ENCODE peak calls at places on chromosomes 12 and 14, in six cellular contexts. K is osteoblast, Y is uterus, T is fibroblast of the aortic adventitia, A is GM12865, Z is cardiac fibroblast. D is an unnamed sample.

GRCh38 chr14:76768671-76769500 is 7.6 kb downstream of the VASH1 start:
- DNase-seq in T (no peak), K (no peak), Z (no peak), A (no peak), Y (no peak), D (no peak)

GRCh38 chr14:22095845-22096510 is 422.4 kb upstream of the OR4E1 start:
- DNase-seq in K (no peak), T (no peak), A (no peak), Y (no peak), Z (no peak), D (no peak)

GRCh38 chr12:126492181-126492580 is 1426.9 kb downstream of the AACS start:
- DNase-seq in T (peak), Z (peak), A (no peak), K (no peak), Y (no peak), D (no peak)

GRCh38 chr12:14955876-14956811 is 5.3 kb downstream of the ARHGDIB start:
- DNase-seq in T (no peak), Y (no peak), Z (no peak), A (peak), K (no peak), D (no peak)

GRCh38 chr14:75725481-75725880 is 64.4 kb downstream of the TTLL5 start:
- DNase-seq in A (no peak), T (no peak), Z (peak), K (peak), Y (no peak), D (no peak)

GRCh38 chr14:84036863-84037262 is 1493.1 kb upstream of the FLRT2 start:
- DNase-seq in K (no peak), A (peak), T (no peak), Z (peak), Y (no peak), D (no peak)

GRCh38 chr14:36271222-36271621 is 49.2 kb downstream of the MBIP start:
- DNase-seq in Z (no peak), K (no peak), T (no peak), A (no peak), Y (no peak), D (no peak)

GRCh38 chr12:64976131-64976530 is 145.0 kb downstream of the WIF1 start:
- DNase-seq in Z (no peak), T (no peak), Y (no peak), K (no peak), A (peak), D (no peak)

GRCh38 chr12:65171073-65171472 is 1.7 kb downstream of the LEMD3 start:
- DNase-seq in Y (no peak), K (peak), A (no peak), T (peak), Z (no peak), D (no peak)

GRCh38 chr14:28603606-28604005 is 163.0 kb upstream of the FOXG1 start:
- DNase-seq in T (peak), Y (no peak), Z (peak), A (no peak), K (no peak), D (peak)

GRCh38 chr12:65113621-65114035 is 7.5 kb downstream of the WIF1 start:
- DNase-seq in Z (no peak), K (no peak), T (no peak), Y (no peak), A (no peak), D (no peak)

GRCh38 chr12:28973491-28973890 is 175.6 kb upstream of the FAR2 start:
- DNase-seq in T (peak), Y (no peak), A (no peak), Z (no peak), K (no peak), D (no peak)

GRCh38 chr12:111443586-111443985 is 37.9 kb downstream of the SH2B3 start:
- DNase-seq in K (peak), Y (no peak), A (peak), T (peak), Z (no peak), D (no peak)

GRCh38 chr12:28939427-28939826 is 209.7 kb upstream of the FAR2 start:
- DNase-seq in K (no peak), Y (no peak), T (no peak), A (no peak), Z (no peak), D (no peak)

GRCh38 chr12:30438526-30439120 is 257.0 kb downstream of the IPO8 start:
- DNase-seq in T (peak), Z (peak), A (no peak), Y (no peak), K (no peak), D (peak)

GRCh38 chr12:120225852-120226640 is 25.1 kb upstream of the RPLP0 start:
- DNase-seq in T (peak), A (no peak), K (peak), Y (no peak), Z (no peak), D (no peak)

GRCh38 chr12:3523728-3524127 is 32.7 kb downstream of the PRMT8 start:
- DNase-seq in Z (no peak), T (no peak), A (no peak), Y (no peak), K (no peak), D (no peak)

GRCh38 chr14:63517354-63517753 is 25.8 kb downstream of the PPP2R5E start:
- DNase-seq in T (no peak), A (no peak), K (no peak), Z (no peak), Y (no peak), D (no peak)

GRCh38 chr12:118098456-118098855 is 5.4 kb downstream of the VSIG10 start:
- DNase-seq in K (peak), A (no peak), Z (no peak), Y (no peak), T (no peak), D (no peak)

GRCh38 chr12:15700595-15700994 is 88.6 kb downstream of the EPS8 start:
- DNase-seq in T (peak), K (peak), Z (peak), Y (no peak), A (peak), D (no peak)

GRCh38 chr14:102917469-102918211 is 4.8 kb upstream of the AMN start:
- DNase-seq in K (peak), Z (peak), A (peak), Y (no peak), T (peak), D (no peak)

GRCh38 chr12:51009038-51009437 is 17.1 kb downstream of the SLC11A2 start:
- DNase-seq in K (peak), Z (no peak), Y (peak), A (no peak), T (no peak), D (no peak)

GRCh38 chr12:68001486-68002466 is 12.5 kb downstream of the IFNG-AS1 start:
- DNase-seq in T (peak), A (peak), Y (no peak), K (no peak), Z (no peak), D (no peak)

GRCh38 chr14:80663541-80663940 is 278.0 kb downstream of the CEP128 start:
- DNase-seq in A (no peak), Z (no peak), K (no peak), Y (no peak), T (no peak), D (no peak)

GRCh38 chr12:11879306-11879705 is 191.4 kb upstream of the BCL2L14 start:
- DNase-seq in A (no peak), Z (no peak), T (no peak), K (no peak), Y (no peak), D (no peak)

GRCh38 chr14:91257328-91258020 is 13.0 kb upstream of the GPR68 start:
- DNase-seq in K (no peak), Y (no peak), A (no peak), Z (no peak), T (no peak), D (no peak)

GRCh38 chr12:48069253-48069652 is 36.6 kb downstream of the SENP1 start:
- DNase-seq in Y (no peak), T (peak), K (no peak), A (no peak), Z (no peak), D (no peak)

GRCh38 chr12:13000616-13000934 is 510 bp upstream of the HEBP1 start:
- DNase-seq in T (peak), K (peak), A (no peak), Y (no peak), Z (no peak), D (no peak)

GRCh38 chr12:3216726-3217682 is 139.8 kb downstream of the TSPAN9 start:
- DNase-seq in K (peak), Z (peak), T (peak), A (no peak), Y (peak), D (no peak)

GRCh38 chr14:93006484-93007128 is 83.7 kb downstream of the CHGA start:
- DNase-seq in K (peak), Z (peak), A (peak), T (peak), Y (no peak), D (peak)

GRCh38 chr12:5166976-5167375 is 123.3 kb downstream of the KCNA5 start:
- DNase-seq in Y (no peak), K (no peak), T (peak), Z (peak), A (no peak), D (no peak)

GRCh38 chr12:12442548-12443071 is 85.7 kb downstream of the BORCS5 start:
- DNase-seq in Z (peak), K (no peak), T (peak), A (no peak), Y (no peak), D (no peak)

GRCh38 chr12:51370667-51371066 is 20.5 kb downstream of the GALNT6 start:
- DNase-seq in K (no peak), Z (no peak), Y (no peak), A (no peak), T (no peak), D (no peak)

GRCh38 chr12:57129311-57130288 is 1.3 kb downstream of the LRP1 start:
- DNase-seq in Y (peak), Z (peak), T (peak), K (peak), A (no peak), D (no peak)

GRCh38 chr12:14283489-14284144 is 81.9 kb upstream of the ATF7IP start:
- DNase-seq in K (no peak), T (no peak), A (peak), Z (no peak), Y (no peak), D (no peak)

GRCh38 chr12:82866946-82867345 is 180.2 kb downstream of the TMTC2 start:
- DNase-seq in A (no peak), Y (no peak), K (no peak), T (no peak), Z (no peak), D (no peak)

GRCh38 chr14:74793506-74794155 is 30.5 kb downstream of the YLPM1 start:
- DNase-seq in Z (peak), T (peak), A (no peak), K (no peak), Y (no peak), D (peak)

DNA sequence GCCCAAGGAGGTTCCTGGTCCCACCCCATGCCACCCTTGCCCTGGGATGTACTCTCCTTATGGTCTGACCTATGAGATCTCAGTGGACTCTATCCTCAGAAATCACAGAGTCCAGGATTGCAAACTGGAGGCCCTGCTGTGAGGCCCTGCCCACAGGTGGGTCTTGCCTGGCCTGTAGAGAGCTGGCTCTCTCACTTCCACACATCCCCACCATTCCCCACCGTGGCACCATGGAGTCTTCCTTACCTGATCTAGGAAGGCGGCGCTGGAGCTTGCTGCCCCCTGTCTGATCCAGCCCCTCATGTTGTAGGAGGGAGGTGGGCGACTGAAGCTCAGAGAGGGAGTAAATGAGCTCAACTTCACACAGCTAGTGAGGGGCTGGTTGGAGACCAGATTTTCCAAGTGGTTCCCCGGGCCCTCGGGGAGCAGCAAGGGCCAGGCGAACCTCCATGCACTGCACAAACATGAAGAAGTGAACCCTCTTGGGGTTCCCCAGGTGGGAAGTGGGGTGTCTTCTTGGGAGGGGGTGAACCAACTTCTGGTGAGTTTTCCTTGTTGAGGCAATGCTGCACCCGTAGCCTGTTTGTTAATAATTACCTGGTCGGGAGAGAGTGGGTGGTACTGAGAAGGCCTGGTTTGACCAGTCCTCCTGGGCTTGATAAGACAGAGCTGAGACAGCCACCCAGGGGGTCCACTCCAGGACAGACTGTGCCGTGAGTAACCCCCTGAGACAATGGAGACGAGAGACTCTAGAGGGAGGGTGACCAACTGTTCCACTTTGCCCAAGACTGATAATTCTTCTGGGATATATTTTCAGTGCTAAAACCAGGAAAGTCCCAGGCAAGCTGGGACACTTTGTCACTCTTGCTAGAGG is at the start of gene SERPINA4:
- DNase-seq in Z (no peak), K (no peak), T (no peak), A (no peak), Y (no peak), D (no peak)
- TF ChIP-seq CTCF in Z (no peak), K (no peak), T (no peak), A (no peak), Y (no peak), D (no peak)

GRCh38 chr12:128026696-128027574 is 240.0 kb upstream of the TMEM132C start:
- DNase-seq in K (no peak), T (peak), A (no peak), Y (no peak), Z (no peak), D (no peak)

GRCh38 chr12:128021561-128021960 is 245.4 kb upstream of the TMEM132C start:
- DNase-seq in Y (no peak), A (no peak), T (no peak), Z (no peak), K (no peak), D (no peak)

GRCh38 chr12:128019996-128020544 is 246.9 kb upstream of the TMEM132C start:
- DNase-seq in A (no peak), T (no peak), Z (no peak), K (no peak), Y (no peak), D (no peak)

DNA sequence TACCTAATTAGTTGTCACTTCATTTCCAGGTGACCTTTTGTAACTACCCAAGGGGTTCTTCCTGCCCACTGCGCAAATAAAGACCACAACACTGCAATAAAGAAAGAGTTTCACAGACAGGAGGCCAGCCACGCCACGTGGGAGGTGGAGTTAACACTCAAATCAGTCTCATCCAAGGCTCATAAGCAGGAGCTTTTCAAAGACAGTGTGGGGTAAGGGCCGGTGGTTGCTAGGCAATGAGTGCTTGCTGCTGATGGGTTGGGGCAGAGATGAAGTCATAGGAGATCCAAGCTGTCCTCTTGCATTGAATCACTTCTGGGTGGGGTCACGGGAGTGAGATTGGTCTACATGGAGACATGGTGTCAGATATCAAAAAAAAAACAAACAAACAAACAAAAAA is 241.1 kb upstream of the TMEM132C start:
- DNase-seq in T (no peak), Y (no peak), A (no peak), Z (no peak), K (no peak), D (no peak)
- H3K4me3 ChIP-seq in T (no peak), Y (no peak), A (no peak), Z (no peak), K (no peak), D (no peak)

DNA sequence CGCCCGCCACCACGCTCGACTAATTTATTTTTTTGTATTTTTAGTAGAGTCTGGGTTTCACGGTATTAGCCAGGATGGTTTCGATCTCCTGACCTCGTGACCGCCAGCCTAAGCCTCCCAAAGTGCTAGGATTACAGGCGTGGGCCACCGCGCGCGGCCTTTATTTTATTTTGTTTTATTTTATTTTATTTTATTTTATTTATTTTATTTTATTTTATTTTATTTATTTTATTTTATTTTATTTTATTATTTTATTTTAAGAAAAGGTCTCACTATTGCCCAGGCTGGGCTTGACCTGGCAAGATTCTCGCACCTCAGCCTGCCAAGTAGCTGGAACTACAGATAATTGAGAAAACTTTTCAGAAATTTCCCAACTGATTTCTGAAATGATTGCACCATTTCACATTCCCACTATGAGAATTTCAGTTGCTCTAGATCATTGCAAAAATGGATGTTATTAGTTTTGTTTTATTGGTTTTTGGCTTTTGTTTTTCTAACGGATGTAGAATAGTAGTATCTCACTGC is 358.3 kb downstream of the SLC6A15 start:
- DNase-seq in Z (no peak), K (peak), A (no peak), Y (no peak), T (no peak), D (no peak)
- TF ChIP-seq CTCF in Z (no peak), K (no peak), A (no peak), Y (no peak), T (no peak), D (no peak)

GRCh38 chr12:86331012-86331411 is 74.8 kb upstream of the MGAT4C start:
- DNase-seq in K (no peak), A (no peak), Z (peak), Y (no peak), T (no peak), D (no peak)

GRCh38 chr12:86331457-86331856 is 75.3 kb upstream of the MGAT4C start:
- DNase-seq in Z (no peak), Y (no peak), T (no peak), A (no peak), K (no peak), D (no peak)

DNA sequence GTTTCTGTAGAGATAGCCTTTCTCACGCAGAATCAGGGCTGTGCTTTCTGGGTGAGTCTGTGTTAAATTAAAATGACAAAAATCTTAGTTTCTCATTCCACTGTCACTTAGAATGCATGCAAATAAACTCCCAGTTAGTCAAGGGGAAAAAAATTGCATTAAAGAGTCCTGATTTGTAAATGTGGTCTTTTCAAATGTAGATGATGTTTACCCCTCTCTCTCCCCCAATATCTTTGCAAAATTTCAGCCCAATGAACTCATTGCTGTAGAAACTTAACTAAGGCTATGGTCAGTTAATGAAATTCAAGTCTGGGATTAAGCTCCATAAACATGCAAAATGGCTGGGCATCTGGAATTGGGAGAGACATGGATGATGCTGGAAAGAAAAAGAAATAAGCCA is 77.9 kb upstream of the MGAT4C start:
- DNase-seq in K (no peak), T (no peak), Z (no peak), A (no peak), Y (no peak), D (no peak)
- H3K4me3 ChIP-seq in K (no peak), T (no peak), Z (no peak), A (no peak), Y (no peak), D (no peak)

DNA sequence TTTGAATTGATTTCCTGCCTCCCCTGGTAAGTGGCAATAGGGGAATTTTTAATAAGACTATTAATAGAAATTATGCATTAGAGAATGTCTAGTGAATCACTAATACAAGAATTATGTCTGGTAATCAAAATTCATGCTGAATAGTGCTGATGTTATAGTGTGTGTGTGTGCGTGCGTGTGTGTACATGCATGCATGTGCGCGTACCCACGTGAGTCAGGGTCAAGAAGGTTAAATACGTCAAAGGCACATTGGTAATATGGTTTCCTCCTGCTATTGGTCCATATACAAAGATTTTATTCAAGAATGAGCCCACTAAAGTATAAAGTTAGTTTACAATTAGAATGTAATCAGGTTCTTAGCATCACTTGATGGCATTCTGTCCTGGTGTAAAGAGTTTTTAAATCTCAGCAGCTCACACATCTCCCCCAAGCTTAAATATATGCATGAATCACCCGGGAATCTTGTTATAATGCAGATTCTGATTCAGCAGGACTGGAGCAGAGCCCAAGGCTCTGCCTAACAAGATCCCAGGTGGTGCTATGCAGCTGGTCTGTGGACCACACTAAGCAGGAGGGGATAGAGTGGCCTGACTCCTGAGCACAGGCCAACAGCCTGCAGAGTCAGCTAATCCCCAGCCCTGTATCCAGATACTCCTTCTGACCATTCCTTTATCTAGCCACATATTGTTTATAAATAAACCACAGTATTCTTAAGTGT is 43.9 kb downstream of the TTC9 start:
- DNase-seq in A (no peak), T (no peak), Y (no peak), K (no peak), Z (no peak), D (no peak)
- TF ChIP-seq CTCF in A (no peak), T (no peak), Y (no peak), K (no peak), Z (no peak), D (no peak)